ENCODE peak calls at places on chromosome 1, in six cellular contexts. Q is GM19239; S is activated CD8-positive, alpha-beta memory T cell treated with anti-CD3 and anti-CD28 coated beads for 24 hours; I is NAMALWA; B is ovary; J is B cell. X is an unnamed sample.

GRCh38 chr1:157189096-157189495 is 50.9 kb upstream of the ETV3 start:
- DNase-seq in I (no peak), J (no peak), S (no peak), B (no peak), Q (no peak), X (peak)

GRCh38 chr1:50347933-50348332 is 75.3 kb downstream of the DMRTA2 start:
- DNase-seq in J (no peak), S (no peak), Q (no peak), B (no peak), I (no peak), X (no peak)

GRCh38 chr1:26779093-26779668 is 8.6 kb upstream of the PIGV start:
- DNase-seq in I (no peak), Q (no peak), B (no peak), J (no peak), S (no peak), X (no peak)

GRCh38 chr1:176567190-176567794 is 104.3 kb downstream of the PAPPA2 start:
- DNase-seq in J (no peak), Q (no peak), S (no peak), B (no peak), I (no peak), X (no peak)

GRCh38 chr1:89780721-89781120 is 40.1 kb upstream of the LRRC8D start:
- DNase-seq in I (peak), S (no peak), J (no peak), Q (no peak), B (no peak), X (no peak)

GRCh38 chr1:100713636-100714035 is 5.9 kb upstream of the VCAM1 start:
- DNase-seq in B (no peak), S (no peak), J (no peak), Q (no peak), I (no peak), X (no peak)

GRCh38 chr1:19799233-19799876 is 361 bp downstream of the TMCO4 start:
- DNase-seq in I (peak), B (peak), J (peak), S (peak), Q (peak), X (no peak)

GRCh38 chr1:57061369-57061768 is 95.6 kb upstream of the C8B start:
- DNase-seq in S (no peak), I (peak), B (no peak), J (no peak), Q (no peak), X (no peak)

GRCh38 chr1:32273389-32274208 is 18.3 kb upstream of the HDAC1 start:
- DNase-seq in S (peak), B (no peak), I (peak), J (peak), Q (no peak), X (no peak)

GRCh38 chr1:15062479-15063099 is 91.0 kb upstream of the TMEM51 start:
- DNase-seq in B (no peak), S (no peak), I (peak), J (no peak), Q (no peak), X (no peak)

GRCh38 chr1:38197566-38197965 is 151.0 kb upstream of the POU3F1 start:
- DNase-seq in Q (no peak), S (no peak), I (no peak), J (no peak), B (no peak), X (no peak)

GRCh38 chr1:94693029-94693428 is 127.1 kb upstream of the SLC44A3 start:
- DNase-seq in J (no peak), S (no peak), I (no peak), B (no peak), Q (no peak), X (no peak)

GRCh38 chr1:175145899-175146298 is 46.7 kb downstream of the KIAA0040 start:
- DNase-seq in J (no peak), B (no peak), Q (no peak), I (no peak), S (no peak), X (no peak)